ENCODE peak calls at places on chromosomes 4 and X, in ten cellular contexts. V, W, X, U, P, O, F, S, Y and M are unnamed samples.

GRCh38 chr4:84597450-84597849 is 14.5 kb downstream of the CDS1 start:
- ATAC-seq in V (no peak), W (peak; percentile 22), F (no peak), X (no peak), U (no peak), Y (peak; percentile 50), P (no peak), S (no peak), O (peak; percentile 90), M (no peak)

GRCh38 chr4:70838972-70839536 is 636 bp downstream of the GRSF1 start:
- ATAC-seq in W (peak; percentile 73), O (peak; percentile 58), F (peak; percentile 72), V (peak; percentile 79), S (peak; percentile 70), Y (peak; percentile 59), P (peak; percentile 35), U (peak; percentile 69), X (peak; percentile 41), M (peak; percentile 42)

GRCh38 chr4:53377319-53378170 is at the start of gene FIP1L1:
- ATAC-seq in X (peak; percentile 92), Y (peak; percentile 96), O (peak; percentile 95), V (peak; percentile 99), U (peak; percentile 98), W (peak; percentile 97), P (peak; percentile 92), S (peak; percentile 100), F (peak; percentile 97), M (peak; percentile 96)

GRCh38 chrX:38879631-38880220 is 78.5 kb downstream of the MID1IP1 start:
- ATAC-seq in P (peak; percentile 31), Y (no peak), X (no peak), W (peak; percentile 76), U (no peak), F (no peak), V (peak; percentile 48), S (no peak), O (no peak), M (no peak)

GRCh38 chr4:101200561-101200960 is 146.8 kb downstream of the PPP3CA start:
- ATAC-seq in X (no peak), S (peak; percentile 83), Y (no peak), O (peak; percentile 93), P (no peak), U (no peak), F (peak; percentile 89), V (peak; percentile 87), W (peak; percentile 54), M (peak; percentile 92)

GRCh38 chrX:96929036-96929435 is 45.3 kb downstream of the RPA4 start:
- ATAC-seq in Y (no peak), U (no peak), V (no peak), F (no peak), X (no peak), W (no peak), S (no peak), P (no peak), O (peak; percentile 41), M (no peak)

GRCh38 chrX:11789809-11790208 is 31.8 kb downstream of the MSL3 start:
- ATAC-seq in P (no peak), V (no peak), O (no peak), U (no peak), S (no peak), W (no peak), Y (no peak), F (no peak), X (no peak), M (no peak)

GRCh38 chr4:10259976-10260375 is 143.4 kb upstream of the WDR1 start:
- ATAC-seq in P (no peak), U (no peak), S (no peak), V (no peak), X (no peak), Y (no peak), F (no peak), W (no peak), O (no peak), M (no peak)

GRCh38 chrX:57918750-57919436 is 8.6 kb upstream of the ZXDA start:
- ATAC-seq in X (no peak), U (no peak), S (no peak), W (peak; percentile 75), P (no peak), O (peak; percentile 56), Y (no peak), F (peak; percentile 91), V (peak; percentile 37), M (no peak)

GRCh38 chr4:77201857-77202256 is 44.9 kb downstream of the CCNG2 start:
- ATAC-seq in W (peak; percentile 64), V (no peak), O (peak; percentile 64), F (no peak), P (no peak), X (no peak), Y (peak; percentile 86), U (no peak), S (no peak), M (peak; percentile 48)

GRCh38 chrX:106611682-106612402 is at the start of gene RADX:
- ATAC-seq in O (peak; percentile 87), X (peak; percentile 93), W (peak; percentile 100), F (peak; percentile 99), P (peak; percentile 94), Y (peak; percentile 97), S (peak; percentile 89), V (peak; percentile 86), U (peak; percentile 98), M (peak; percentile 97)

GRCh38 chrX:115968436-115969252 is 201.9 kb upstream of the AGTR2 start:
- ATAC-seq in X (no peak), O (peak; percentile 88), W (peak; percentile 91), S (peak; percentile 88), F (peak; percentile 94), P (no peak), V (peak; percentile 70), Y (no peak), U (no peak), M (no peak)

GRCh38 chr4:167885872-167886271 is 206.5 kb upstream of the ANXA10 start:
- ATAC-seq in F (no peak), S (no peak), W (no peak), V (no peak), Y (no peak), O (peak; percentile 41), U (no peak), X (no peak), P (no peak), M (no peak)

GRCh38 chr4:128241425-128241913 is 46.1 kb downstream of the PGRMC2 start:
- ATAC-seq in F (peak; percentile 90), X (no peak), O (peak; percentile 86), U (no peak), V (peak; percentile 56), W (no peak), Y (no peak), S (peak; percentile 34), P (no peak), M (no peak)

GRCh38 chrX:49210406-49210805 is 10.4 kb upstream of the SYP start:
- ATAC-seq in U (no peak), O (no peak), X (no peak), S (no peak), W (no peak), P (no peak), V (no peak), F (no peak), Y (no peak), M (no peak)

GRCh38 chr4:80306255-80306654 is 29.3 kb upstream of the CFAP299 start:
- ATAC-seq in P (no peak), F (peak; percentile 45), X (no peak), W (no peak), Y (no peak), U (no peak), S (no peak), V (no peak), O (peak; percentile 66), M (no peak)

GRCh38 chr4:113445286-113445685 is 316.3 kb downstream of the CAMK2D start:
- ATAC-seq in X (no peak), P (no peak), V (peak; percentile 93), U (no peak), Y (no peak), W (no peak), O (peak; percentile 78), F (peak; percentile 68), S (peak; percentile 76), M (peak; percentile 30)

GRCh38 chr4:7960017-7960789 is 20.5 kb upstream of the AFAP1 start:
- ATAC-seq in X (no peak), Y (peak; percentile 61), O (peak; percentile 59), S (no peak), F (peak; percentile 81), V (peak; percentile 62), U (peak; percentile 14), W (no peak), P (no peak), M (peak; percentile 70)

GRCh38 chr4:64095398-64095797 is 313.9 kb downstream of the TECRL start:
- ATAC-seq in Y (no peak), S (no peak), W (no peak), F (no peak), O (no peak), X (no peak), P (no peak), U (no peak), V (no peak), M (no peak)

GRCh38 chr4:113827285-113827684 is 65.7 kb upstream of the CAMK2D start:
- ATAC-seq in Y (no peak), P (no peak), V (no peak), F (peak; percentile 35), S (no peak), U (no peak), O (no peak), W (no peak), X (no peak), M (no peak)

GRCh38 chr4:161419822-161420221 is 744.0 kb downstream of the FSTL5 start:
- ATAC-seq in Y (no peak), X (no peak), V (no peak), W (no peak), S (no peak), O (peak; percentile 27), P (no peak), U (no peak), F (peak; percentile 33), M (no peak)

GRCh38 chr4:98508825-98509539 is 149.4 kb downstream of the TSPAN5 start:
- ATAC-seq in O (no peak), S (no peak), W (no peak), Y (no peak), F (no peak), V (no peak), U (no peak), X (no peak), P (no peak), M (no peak)